ENCODE peak calls at places on chromosomes 2 and 18, in five cellular contexts. F, R, J, K and C are unnamed samples.

GRCh38 chr2:236665572-236666118 is 96.0 kb downstream of the ACKR3 start:
- DNase-seq in F (no peak), R (peak; percentile 51), J (no peak), K (no peak), C (no peak)

GRCh38 chr2:165681841-165682240 is 112.2 kb downstream of the GALNT3 start:
- DNase-seq in F (no peak), R (no peak), J (no peak), K (no peak), C (no peak)

GRCh38 chr2:33497177-33497787 is 20.8 kb downstream of the RASGRP3 start:
- DNase-seq in F (no peak), R (no peak), J (no peak), K (no peak), C (no peak)

GRCh38 chr2:169891593-169892298 is 64.5 kb downstream of the UBR3 start:
- DNase-seq in F (no peak), R (peak; percentile 72), J (peak; percentile 34), K (no peak), C (peak; percentile 80)

GRCh38 chr2:85503611-85504433 is 35.1 kb upstream of the MAT2A start:
- DNase-seq in F (no peak), R (no peak), J (peak; percentile 62), K (no peak), C (peak; percentile 39)

GRCh38 chr2:46554381-46554780 is 75.0 kb downstream of the TMEM247 start:
- DNase-seq in F (no peak), R (no peak), J (no peak), K (no peak), C (no peak)

GRCh38 chr2:149038442-149039212 is at the start of gene LYPD6B:
- DNase-seq in F (peak; percentile 49), R (no peak), J (no peak), K (no peak), C (no peak)

GRCh38 chr2:51387235-51387634 is 355.3 kb upstream of the NRXN1 start:
- DNase-seq in F (no peak), R (no peak), J (no peak), K (no peak), C (peak; percentile 92)

GRCh38 chr2:85589166-85589565 is 4.9 kb downstream of the VAMP5 start:
- DNase-seq in F (no peak), R (no peak), J (no peak), K (no peak), C (no peak)

GRCh38 chr2:73904952-73905351 is 12.1 kb downstream of the ACTG2 start:
- DNase-seq in F (no peak), R (no peak), J (no peak), K (no peak), C (no peak)

GRCh38 chr2:99066075-99066557 is 75.4 kb upstream of the C2orf15 start:
- DNase-seq in F (no peak), R (peak; percentile 60), J (peak; percentile 71), K (no peak), C (peak; percentile 38)

GRCh38 chr2:5453648-5454390 is 238.4 kb upstream of the SOX11 start:
- DNase-seq in F (no peak), R (no peak), J (no peak), K (no peak), C (peak; percentile 31)

GRCh38 chr2:109380502-109381326 is 233.1 kb downstream of the SEPTIN10 start:
- DNase-seq in F (peak; percentile 4), R (no peak), J (no peak), K (no peak), C (peak; percentile 73)

GRCh38 chr2:144477943-144478283 is 42.0 kb downstream of the ZEB2 start:
- DNase-seq in F (no peak), R (no peak), J (no peak), K (no peak), C (peak; percentile 43)

GRCh38 chr2:10913501-10914271 is 2.0 kb downstream of the KCNF1 start:
- DNase-seq in F (no peak), R (no peak), J (no peak), K (no peak), C (no peak)

GRCh38 chr2:172288603-172289002 is 138.8 kb upstream of the ITGA6 start:
- DNase-seq in F (no peak), R (no peak), J (no peak), K (no peak), C (peak; percentile 47)

GRCh38 chr2:59886758-59887157 is 666.7 kb downstream of the BCL11A start:
- DNase-seq in F (no peak), R (no peak), J (no peak), K (no peak), C (no peak)

GRCh38 chr2:38489846-38490245 is 112.8 kb upstream of the ATL2 start:
- DNase-seq in F (no peak), R (no peak), J (no peak), K (no peak), C (no peak)

GRCh38 chr2:148391324-148391723 is 253.2 kb upstream of the EPC2 start:
- DNase-seq in F (no peak), R (no peak), J (no peak), K (no peak), C (peak; percentile 86)

GRCh38 chr18:50624981-50625380 is 65.1 kb downstream of the MAPK4 start:
- DNase-seq in F (no peak), R (no peak), J (no peak), K (no peak), C (no peak)

GRCh38 chr2:37833420-37833819 is 91.7 kb upstream of the RMDN2 start:
- DNase-seq in F (no peak), R (no peak), J (no peak), K (no peak), C (no peak)

GRCh38 chr2:226905718-226906438 is 70.0 kb downstream of the RHBDD1 start:
- DNase-seq in F (no peak), R (no peak), J (no peak), K (no peak), C (no peak)

GRCh38 chr2:38433607-38433975 is 56.5 kb upstream of the ATL2 start:
- DNase-seq in F (no peak), R (no peak), J (no peak), K (no peak), C (no peak)

GRCh38 chr2:181185428-181185827 is 205.0 kb downstream of the UBE2E3 start:
- DNase-seq in F (no peak), R (no peak), J (no peak), K (no peak), C (no peak)

GRCh38 chr2:17148298-17149228 is 369.7 kb downstream of the RAD51AP2 start:
- DNase-seq in F (no peak), R (peak; percentile 17), J (no peak), K (no peak), C (no peak)

GRCh38 chr2:88136817-88137216 is 9.0 kb upstream of the FABP1 start:
- DNase-seq in F (no peak), R (no peak), J (no peak), K (no peak), C (no peak)
- TF ChIP-seq POLR2A in F (no peak), R (no peak), J (no peak), K (no peak), C (no peak)

GRCh38 chr2:106269591-106270291 is 75.6 kb upstream of the UXS1 start:
- DNase-seq in F (peak; percentile 25), R (peak; percentile 18), J (peak; percentile 33), K (no peak), C (no peak)
- TF ChIP-seq POLR2A in F (no peak), R (no peak), J (no peak), K (no peak), C (no peak)

GRCh38 chr2:24076849-24077534 is 866 bp upstream of the SF3B6 start:
- DNase-seq in F (no peak), R (no peak), J (peak; percentile 65), K (no peak), C (no peak)
- TF ChIP-seq POLR2A in F (no peak), R (no peak), J (peak; percentile 27), K (peak; percentile 55), C (no peak)

GRCh38 chr2:1454346-1454745 is 41.1 kb downstream of the TPO start:
- DNase-seq in F (no peak), R (no peak), J (no peak), K (no peak), C (no peak)
- TF ChIP-seq POLR2A in F (no peak), R (no peak), J (no peak), K (no peak), C (no peak)

DNA sequence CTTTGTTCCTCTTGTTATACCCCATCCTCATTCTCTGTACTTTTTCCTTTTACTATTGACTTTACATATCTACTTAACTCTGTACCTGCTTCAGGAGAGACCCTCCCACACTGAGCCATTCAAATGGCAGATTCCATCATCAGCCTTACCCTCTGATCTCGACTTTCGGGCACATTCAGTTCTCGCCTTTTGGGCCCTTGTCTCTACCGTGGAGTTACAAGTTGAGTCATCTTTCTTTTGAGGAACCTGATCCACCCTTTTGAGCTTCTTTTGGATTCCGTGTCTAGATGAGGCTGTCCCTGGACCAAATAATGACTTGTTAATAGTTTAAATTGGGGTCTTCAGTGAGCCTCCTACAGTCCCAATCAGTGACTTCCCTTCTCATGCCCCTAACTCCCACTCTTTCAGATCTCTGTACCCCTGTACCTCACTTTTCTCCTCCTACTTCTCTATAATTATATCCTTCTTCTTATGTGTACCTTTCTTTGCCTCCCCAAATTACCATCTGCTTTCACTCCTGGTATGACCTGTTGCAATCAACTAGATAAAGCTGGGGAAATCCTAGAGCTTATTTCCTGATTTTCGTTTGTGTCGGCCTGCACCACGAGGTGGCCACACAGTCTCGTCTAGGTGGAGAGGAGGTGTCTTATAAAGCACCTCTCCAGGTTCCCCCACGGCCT is 17.2 kb downstream of the SP110 start:
- DNase-seq in F (no peak), R (no peak), J (no peak), K (no peak), C (no peak)
- TF ChIP-seq POLR2A in F (no peak), R (no peak), J (no peak), K (no peak), C (no peak)